ENCODE peak calls at places on chromosomes 12 and 14, in six cellular contexts. S is astrocyte of the spinal cord, O is cardiac fibroblast, H is DND-41, P is GM10248, U is GM12865. X is an unnamed sample.

GRCh38 chr14:90017371-90017770 is 44.4 kb upstream of the KCNK13 start:
- DNase-seq in S (no peak), O (no peak), H (no peak), P (no peak), U (no peak), X (no peak)

GRCh38 chr14:76848879-76849278 is 22.7 kb downstream of the LRRC74A start:
- DNase-seq in S (no peak), O (no peak), H (no peak), P (no peak), U (no peak), X (no peak)

GRCh38 chr12:131223171-131223761 is 269.6 kb downstream of the ADGRD1 start:
- DNase-seq in S (no peak), O (no peak), H (no peak), P (no peak), U (no peak), X (no peak)

GRCh38 chr12:40212566-40212965 is 12.2 kb upstream of the LRRK2 start:
- DNase-seq in S (no peak), O (no peak), H (no peak), P (no peak), U (no peak), X (no peak)

GRCh38 chr12:98998697-98999299 is 353.7 kb downstream of the APAF1 start:
- DNase-seq in S (peak), O (peak), H (no peak), P (peak), U (peak), X (peak)

GRCh38 chr12:114767906-114768697 is 84.1 kb upstream of the TBX3 start:
- DNase-seq in S (peak), O (peak), H (no peak), P (no peak), U (no peak), X (peak)

GRCh38 chr14:103819503-103820307 is 27.7 kb downstream of the PPP1R13B start:
- DNase-seq in S (no peak), O (peak), H (no peak), P (peak), U (peak), X (peak)

GRCh38 chr14:85085981-85086380 is 444.0 kb upstream of the FLRT2 start:
- DNase-seq in S (no peak), O (no peak), H (no peak), P (no peak), U (no peak), X (no peak)

GRCh38 chr14:20350860-20351259 is 7.4 kb downstream of the PARP2 start:
- DNase-seq in S (no peak), O (peak), H (no peak), P (no peak), U (no peak), X (no peak)

GRCh38 chr14:72617391-72618011 is 276.4 kb downstream of the DPF3 start:
- DNase-seq in S (peak), O (no peak), H (no peak), P (no peak), U (no peak), X (peak)

DNA sequence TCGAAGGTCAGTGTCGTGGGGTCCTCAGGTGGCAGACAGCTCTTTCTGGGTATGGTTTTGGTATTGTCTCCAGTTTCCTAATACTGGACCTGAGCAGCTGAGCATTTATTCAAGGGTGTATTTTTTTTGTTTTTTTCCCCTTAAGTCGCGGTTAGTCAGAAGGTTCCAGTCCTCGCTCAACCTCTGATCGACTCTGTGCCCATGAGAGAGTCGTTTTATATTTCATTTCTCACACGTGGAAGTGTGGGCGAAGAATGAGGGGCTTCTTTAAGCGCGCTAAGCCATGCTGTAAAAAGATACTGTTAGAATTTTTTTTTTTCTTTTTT is 499 bp downstream of the MIPOL1 start:
- DNase-seq in S (no peak), O (no peak), H (no peak), P (no peak), U (no peak), X (no peak)
- TF ChIP-seq CTCF in S (no peak), O (no peak), H (no peak), P (no peak), U (no peak), X (no peak)

GRCh38 chr12:69765515-69765914 is 26.9 kb downstream of the RAB3IP start:
- DNase-seq in S (no peak), O (no peak), H (no peak), P (no peak), U (no peak), X (no peak)
- TF ChIP-seq CTCF in S (no peak), O (no peak), H (no peak), P (no peak), U (no peak), X (no peak)

GRCh38 chr12:51328587-51328986 is 4.6 kb upstream of the BIN2 start:
- DNase-seq in S (no peak), O (no peak), H (no peak), P (no peak), U (no peak), X (no peak)
- TF ChIP-seq CTCF in S (no peak), O (no peak), H (no peak), P (no peak), U (no peak), X (no peak)

GRCh38 chr12:60689137-60689536 is 1093.3 kb downstream of the SLC16A7 start:
- DNase-seq in S (no peak), O (no peak), H (no peak), P (no peak), U (peak), X (no peak)

GRCh38 chr12:60684988-60685655 is 1089.3 kb downstream of the SLC16A7 start:
- DNase-seq in S (no peak), O (peak), H (no peak), P (no peak), U (peak), X (no peak)
- TF ChIP-seq CTCF in S (no peak), O (peak), H (no peak), P (no peak), U (peak), X (no peak)

X was measured in nephron progenitor cell.